ENCODE peak calls at places on chromosomes 7 and 10, in five cellular contexts. N is GM12878, E is A549, Z is tibial nerve, J is uterus. H is an unnamed sample.

GRCh38 chr10:43140414-43140813 is 2.2 kb downstream of the CSGALNACT2 start:
- DNase-seq in N (no peak), E (peak), Z (no peak), J (no peak), H (peak)

GRCh38 chr10:52818019-52818418 is 45.4 kb upstream of the MBL2 start:
- DNase-seq in N (peak), E (peak), Z (no peak), J (no peak), H (peak)

GRCh38 chr7:79420464-79420863 is 33.0 kb downstream of the MAGI2 start:
- DNase-seq in N (no peak), E (peak), Z (peak), J (no peak), H (peak)

GRCh38 chr7:93690021-93690420 is 115.5 kb upstream of the CALCR start:
- DNase-seq in N (no peak), E (no peak), Z (no peak), J (no peak), H (no peak)

GRCh38 chr10:75099952-75100763 is 11.3 kb upstream of the SAMD8 start:
- DNase-seq in N (no peak), E (peak), Z (peak), J (peak), H (peak)

GRCh38 chr10:99435986-99436633 is 5.7 kb upstream of the GOT1 start:
- DNase-seq in N (no peak), E (peak), Z (no peak), J (no peak), H (no peak)

GRCh38 chr7:64180989-64181388 is 26.0 kb upstream of the ZNF735 start:
- DNase-seq in N (no peak), E (peak), Z (no peak), J (no peak), H (peak)

GRCh38 chr7:30920584-30921539 is 9.2 kb downstream of the AQP1 start:
- DNase-seq in N (no peak), E (peak), Z (no peak), J (peak), H (peak)

GRCh38 chr7:2087744-2088143 is 145.0 kb downstream of the MAD1L1 start:
- DNase-seq in N (no peak), E (no peak), Z (no peak), J (no peak), H (no peak)

GRCh38 chr10:6353526-6353925 is 150.8 kb downstream of the PFKFB3 start:
- DNase-seq in N (no peak), E (peak), Z (no peak), J (no peak), H (no peak)

GRCh38 chr10:47321521-47322195 is 596 bp upstream of the GDF2 start:
- DNase-seq in N (no peak), E (no peak), Z (no peak), J (no peak), H (no peak)

GRCh38 chr10:87064651-87065050 is 30.0 kb downstream of the GLUD1 start:
- DNase-seq in N (no peak), E (no peak), Z (no peak), J (no peak), H (no peak)

GRCh38 chr10:89518876-89519842 is 16.2 kb downstream of the SLC16A12 start:
- DNase-seq in N (no peak), E (no peak), Z (peak), J (peak), H (no peak)

GRCh38 chr10:30422296-30422695 is 11.7 kb upstream of the MAP3K8 start:
- DNase-seq in N (no peak), E (no peak), Z (no peak), J (no peak), H (no peak)

GRCh38 chr7:100515072-100515532 is 23.9 kb upstream of the AGFG2 start:
- DNase-seq in N (no peak), E (no peak), Z (peak), J (no peak), H (no peak)

GRCh38 chr10:22417736-22418268 is 72.5 kb downstream of the SPAG6 start:
- DNase-seq in N (no peak), E (no peak), Z (no peak), J (no peak), H (no peak)

GRCh38 chr10:121774404-121774803 is 153.4 kb downstream of the ATE1 start:
- DNase-seq in N (no peak), E (no peak), Z (no peak), J (no peak), H (no peak)

GRCh38 chr7:108097703-108098102 is 32.5 kb downstream of the LAMB4 start:
- DNase-seq in N (no peak), E (peak), Z (no peak), J (no peak), H (no peak)

DNA sequence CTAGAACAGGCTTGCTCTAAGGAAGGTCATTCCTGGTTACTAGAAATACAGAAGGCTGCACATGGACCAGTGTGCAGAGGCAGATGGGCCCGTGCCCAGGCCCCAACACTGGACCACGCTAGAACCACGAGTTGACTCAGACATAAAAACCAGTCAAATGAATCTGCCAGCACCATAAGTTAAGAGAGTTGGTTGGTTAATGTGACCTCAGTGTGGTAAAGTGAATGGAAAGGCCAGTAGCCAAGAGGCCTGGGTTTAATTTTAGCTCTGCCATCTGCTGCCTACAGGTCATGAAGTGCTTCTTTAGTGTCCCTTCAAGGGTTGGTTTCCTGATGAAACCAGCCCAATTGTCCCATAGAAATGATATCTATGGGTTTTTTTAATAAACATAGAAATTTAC is 329.6 kb upstream of the NRP1 start:
- DNase-seq in N (no peak), E (no peak), Z (no peak), J (no peak), H (no peak)
- TF ChIP-seq POLR2A in N (no peak), E (no peak), Z (no peak), J (no peak), H (no peak)

GRCh38 chr7:7913506-7913905 is 55.1 kb upstream of the GLCCI1 start:
- DNase-seq in N (no peak), E (no peak), Z (no peak), J (no peak), H (no peak)
- TF ChIP-seq POLR2A in N (no peak), E (no peak), Z (no peak), J (no peak), H (no peak)

GRCh38 chr10:73253226-73253557 is 748 bp upstream of the MRPS16 start:
- DNase-seq in N (no peak), E (peak), Z (no peak), J (no peak), H (no peak)

GRCh38 chr10:73251683-73252444 is 580 bp downstream of the MRPS16 start:
- DNase-seq in N (no peak), E (peak), Z (no peak), J (no peak), H (no peak)

GRCh38 chr10:73247509-73248258 is 629 bp upstream of the DNAJC9 start:
- DNase-seq in N (no peak), E (no peak), Z (no peak), J (no peak), H (no peak)

GRCh38 chr10:73248259-73248724 is 1.2 kb upstream of the DNAJC9 start:
- DNase-seq in N (no peak), E (no peak), Z (no peak), J (no peak), H (no peak)

GRCh38 chr10:73252445-73253225 is at the start of gene MRPS16:
- DNase-seq in N (peak), E (peak), Z (peak), J (peak), H (peak)
- TF ChIP-seq POLR2A in N (peak), E (peak), Z (peak), J (peak), H (peak)

DNA sequence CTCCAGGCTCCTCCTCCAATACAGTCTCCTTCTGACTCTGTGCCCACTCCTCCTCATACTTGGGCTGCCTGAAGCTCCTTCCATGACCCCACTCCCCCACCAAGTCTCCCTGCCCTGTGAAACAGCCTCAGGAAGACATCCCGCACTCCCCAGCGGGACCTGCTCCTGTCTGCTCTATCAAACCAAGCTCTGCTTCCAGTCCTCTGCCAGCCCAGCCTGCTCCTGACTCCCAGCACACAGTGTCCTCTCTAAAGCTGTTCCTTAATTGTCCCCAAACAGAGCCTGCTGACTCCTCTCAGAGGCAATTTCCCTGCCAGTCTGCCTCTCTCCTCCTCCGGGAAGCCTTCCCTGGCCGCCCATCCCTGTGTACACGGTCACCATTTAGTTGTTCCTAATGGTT is 9.9 kb downstream of the POLL start:
- DNase-seq in N (no peak), E (no peak), Z (no peak), J (no peak), H (no peak)
- TF ChIP-seq POLR2A in N (no peak), E (no peak), Z (no peak), J (no peak), H (no peak)

GRCh38 chr10:102280397-102281015 is 35.2 kb downstream of the GBF1 start:
- DNase-seq in N (no peak), E (no peak), Z (no peak), J (no peak), H (no peak)
- TF ChIP-seq POLR2A in N (no peak), E (no peak), Z (no peak), J (no peak), H (no peak)

GRCh38 chr7:151010307-151011096 is 13.8 kb downstream of the ATG9B start:
- DNase-seq in N (no peak), E (no peak), Z (no peak), J (no peak), H (no peak)
- TF ChIP-seq POLR2A in N (no peak), E (no peak), Z (no peak), J (no peak), H (peak)

DNA sequence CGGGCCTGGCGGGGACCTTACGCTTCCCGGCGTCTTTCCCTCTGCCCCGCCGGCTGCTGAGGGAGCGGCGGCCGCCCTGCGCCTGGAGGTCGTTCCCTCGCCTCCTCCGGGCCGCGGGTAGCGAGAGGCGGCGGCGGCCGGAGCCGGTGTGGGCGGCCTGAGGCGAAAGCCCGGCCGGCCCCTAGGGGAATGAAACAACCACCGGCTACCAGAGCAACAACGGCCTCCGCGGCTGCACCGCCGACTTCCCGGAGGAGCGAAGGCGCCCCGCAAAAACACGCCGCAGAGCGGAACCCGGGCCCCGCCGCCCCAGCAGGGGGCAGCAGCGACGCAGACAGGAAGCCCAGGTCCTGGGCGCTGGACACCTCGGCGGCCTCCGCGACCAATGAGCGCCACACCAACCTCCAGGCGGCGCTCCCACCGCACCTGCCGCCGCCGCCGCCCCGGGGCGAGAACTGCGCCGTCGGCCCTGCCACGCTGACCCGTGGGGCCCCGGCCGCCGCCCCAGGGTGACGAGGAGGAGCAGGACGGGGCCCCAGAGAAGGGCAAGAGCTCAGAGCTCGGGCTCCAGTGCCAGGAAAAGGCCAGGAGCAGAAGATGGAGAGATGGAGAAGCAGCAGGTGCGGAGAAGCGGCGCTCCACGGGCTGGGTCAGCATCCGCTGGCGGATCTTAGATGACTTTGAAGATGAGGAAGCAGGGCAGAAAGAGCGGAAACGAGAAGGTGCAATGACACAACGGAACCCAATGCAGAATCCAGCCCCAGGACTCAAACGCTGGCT is 10.4 kb upstream of the ACSM6 start:
- DNase-seq in N (peak), E (peak), Z (peak), J (peak), H (peak)
- TF ChIP-seq POLR2A in N (peak), E (peak), Z (no peak), J (no peak), H (peak)

GRCh38 chr7:92245487-92246362 is at the start of the genes ANKIB1 and KRIT1:
- DNase-seq in N (peak), E (peak), Z (peak), J (peak), H (peak)
- TF ChIP-seq POLR2A in N (peak), E (peak), Z (peak), J (no peak), H (peak)

DNA sequence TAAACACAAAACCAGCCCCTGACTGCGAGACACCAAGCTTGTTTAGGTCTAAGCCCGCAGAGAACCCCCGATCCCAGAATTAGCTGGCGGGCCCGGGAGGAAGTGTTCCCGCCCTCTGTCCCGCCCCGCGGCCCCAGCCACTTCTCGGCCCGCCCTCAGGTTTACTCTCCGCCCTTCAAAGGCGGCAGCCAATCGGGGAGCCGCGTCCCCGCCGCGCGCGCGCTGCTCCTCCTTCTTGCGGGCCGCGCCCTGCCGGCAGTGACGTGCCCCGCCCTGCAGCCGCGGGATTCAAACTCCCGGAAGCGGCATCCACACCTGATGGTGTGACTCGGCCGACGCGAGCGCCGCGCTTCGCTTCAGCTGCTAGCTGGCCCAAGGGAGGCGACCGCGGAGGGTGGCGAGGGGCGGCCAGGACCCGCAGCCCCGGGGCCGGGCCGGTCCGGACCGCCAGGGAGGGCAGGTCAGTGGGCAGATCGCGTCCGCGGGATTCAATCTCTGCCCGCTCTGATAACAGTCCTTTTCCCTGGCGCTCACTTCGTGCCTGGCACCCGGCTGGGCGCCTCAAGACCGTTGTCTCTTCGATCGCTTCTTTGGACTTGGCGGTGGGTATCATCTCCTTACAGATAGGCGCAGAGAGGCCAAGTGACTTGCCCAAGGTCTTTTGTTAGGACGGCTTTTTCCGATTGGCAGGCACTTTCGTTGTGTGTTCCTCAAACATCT is at the start of gene CEP55:
- DNase-seq in N (peak), E (peak), Z (peak), J (peak), H (peak)
- TF ChIP-seq POLR2A in N (peak), E (peak), Z (peak), J (peak), H (peak)

DNA sequence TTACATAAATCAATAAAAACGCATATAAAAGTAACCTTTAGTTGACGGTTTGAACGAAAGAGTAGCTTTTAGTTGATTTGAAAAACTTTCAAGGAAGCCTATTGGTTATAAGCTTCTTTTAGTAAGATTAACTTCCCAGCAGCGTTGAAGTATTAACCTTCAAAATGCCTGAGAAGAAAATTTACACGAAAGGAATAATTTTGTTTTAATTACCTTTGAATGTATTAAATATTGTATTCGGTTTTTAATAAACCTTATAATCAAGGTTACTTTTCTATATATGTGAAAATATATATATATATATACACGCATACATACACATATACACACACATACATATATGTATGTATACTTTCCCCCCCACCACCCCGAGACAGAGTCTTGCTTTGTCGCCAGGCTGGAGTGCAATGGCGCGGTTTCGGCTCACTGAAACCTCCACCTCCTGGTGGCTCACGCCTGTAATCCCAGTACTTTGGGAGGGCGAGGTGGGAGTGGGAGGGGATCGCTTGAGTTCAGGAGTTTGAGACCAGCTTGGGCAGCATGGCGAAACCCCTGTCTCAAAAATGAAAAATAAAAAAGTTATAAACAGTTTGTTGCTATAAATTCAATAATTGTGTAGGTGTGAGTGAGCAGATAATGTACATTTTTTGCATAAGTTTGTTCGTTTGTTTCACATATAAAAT is 57.6 kb upstream of the EZH2 start:
- DNase-seq in N (no peak), E (peak), Z (peak), J (peak), H (no peak)
- TF ChIP-seq POLR2A in N (no peak), E (no peak), Z (no peak), J (no peak), H (no peak)